ENCODE peak calls at places on chromosomes 4 and X, in four cellular contexts. T is IMR-90; D is stimulated activated CD4-positive, alpha-beta T cell treated with anti-CD3 and anti-CD28 coated beads, Interleukin-12 subunit alpha, Interleukin-12 subunit beta, amount 100 ng/mL, for 24 hours; Y is brain microvascular endothelial cell. L is an unnamed sample.

GRCh38 chr4:24730256-24731001 is 64.9 kb upstream of the SOD3 start:
- DNase-seq in T (peak; percentile 54), Y (no peak), D (no peak), L (no peak)

GRCh38 chr4:48133668-48134444 is at the start of gene TXK:
- DNase-seq in T (peak; percentile 13), D (no peak), Y (no peak), L (no peak)

GRCh38 chr4:119111296-119111695 is 24.3 kb upstream of the MYOZ2 start:
- DNase-seq in T (no peak), Y (no peak), D (no peak), L (no peak)

GRCh38 chr4:108483077-108483476 is 137.3 kb upstream of the RPL34 start:
- DNase-seq in D (no peak), Y (no peak), T (no peak), L (no peak)

GRCh38 chrX:119687661-119688413 is 5.1 kb downstream of the SEPTIN6 start:
- DNase-seq in D (no peak), Y (no peak), T (no peak), L (no peak)

GRCh38 chr4:96056346-96056934 is 216.5 kb downstream of the PDHA2 start:
- DNase-seq in T (no peak), D (no peak), Y (no peak), L (no peak)

GRCh38 chr4:26020083-26020668 is 106.2 kb downstream of the SMIM20 start:
- DNase-seq in Y (peak; percentile 79), D (no peak), T (peak; percentile 84), L (no peak)

GRCh38 chr4:99885063-99885664 is 9.1 kb downstream of the LAMTOR3 start:
- DNase-seq in Y (peak; percentile 22), D (no peak), T (peak; percentile 38), L (no peak)

GRCh38 chr4:168715889-168716288 is 219.0 kb downstream of the PALLD start:
- DNase-seq in T (no peak), D (no peak), Y (no peak), L (no peak)

GRCh38 chrX:46620505-46620904 is 46.9 kb downstream of the CHST7 start:
- DNase-seq in D (no peak), T (no peak), Y (no peak), L (no peak)

GRCh38 chr4:182207806-182208483 is 35.3 kb upstream of the TENM3 start:
- DNase-seq in T (peak; percentile 94), D (no peak), Y (peak; percentile 87), L (no peak)

GRCh38 chrX:152072236-152072635 is 66.1 kb downstream of the MAGEA10 start:
- DNase-seq in D (no peak), Y (peak; percentile 72), T (peak; percentile 0), L (no peak)

GRCh38 chr4:3073158-3074077 is 920 bp downstream of the HTT-AS start:
- DNase-seq in D (no peak), Y (no peak), T (no peak), L (no peak)

GRCh38 chrX:13898603-13899002 is 81.7 kb upstream of the GPM6B start:
- DNase-seq in D (no peak), T (peak; percentile 71), Y (no peak), L (no peak)

GRCh38 chr4:110897779-110898178 is 274.9 kb upstream of the PITX2 start:
- DNase-seq in D (no peak), Y (no peak), T (no peak), L (no peak)

GRCh38 chrX:920234-920799 is 289.7 kb downstream of the SHOX start:
- DNase-seq in T (no peak), Y (peak; percentile 37), D (no peak), L (no peak)

GRCh38 chr4:87490664-87491369 is 38.4 kb downstream of the SPARCL1 start:
- DNase-seq in D (no peak), T (no peak), Y (no peak), L (no peak)

GRCh38 chr4:159697322-159698283 is 594.7 kb downstream of the RAPGEF2 start:
- DNase-seq in Y (no peak), D (no peak), T (no peak), L (no peak)

GRCh38 chrX:34901761-34902160 is 40.8 kb upstream of the FAM47B start:
- DNase-seq in T (no peak), Y (no peak), D (no peak), L (no peak)

GRCh38 chrX:136577562-136577961 is 45.5 kb downstream of the VGLL1 start:
- DNase-seq in Y (peak; percentile 36), T (peak; percentile 32), D (peak; percentile 30), L (peak; percentile 64)

GRCh38 chr4:104404384-104404783 is 90.3 kb downstream of the CXXC4 start:
- DNase-seq in D (no peak), Y (no peak), T (no peak), L (no peak)

GRCh38 chr4:68905598-68906237 is 45.9 kb downstream of the UGT2A3 start:
- DNase-seq in Y (no peak), T (no peak), D (no peak), L (no peak)

GRCh38 chr4:69689530-69690111 is 36.6 kb upstream of the UGT2A1 start:
- DNase-seq in Y (no peak), D (no peak), T (peak; percentile 26), L (no peak)

GRCh38 chrX:19705196-19705769 is 182.1 kb downstream of the SH3KBP1 start:
- DNase-seq in D (no peak), Y (no peak), T (no peak), L (no peak)

GRCh38 chr4:187602339-187603092 is 393.1 kb upstream of the ZFP42 start:
- DNase-seq in D (no peak), T (peak; percentile 43), Y (peak; percentile 67), L (no peak)

GRCh38 chrX:3435057-3435456 is 88.6 kb upstream of the MXRA5 start:
- DNase-seq in Y (no peak), D (no peak), T (no peak), L (no peak)

GRCh38 chr4:175784986-175785525 is 27.0 kb downstream of the GPM6A start:
- DNase-seq in T (no peak), D (no peak), Y (no peak), L (no peak)

GRCh38 chr4:126448093-126448820 is 1133.5 kb downstream of the FAT4 start:
- DNase-seq in D (no peak), T (no peak), Y (no peak), L (no peak)

GRCh38 chr4:67542076-67542475 is 3.2 kb downstream of the CENPC start:
- DNase-seq in Y (no peak), T (no peak), D (no peak), L (no peak)

GRCh38 chr4:89491731-89492235 is 184.2 kb upstream of the GPRIN3 start:
- DNase-seq in Y (no peak), D (no peak), T (no peak), L (no peak)

GRCh38 chr4:88242144-88242543 is 42.2 kb downstream of the PPM1K start:
- DNase-seq in T (no peak), Y (no peak), D (no peak), L (no peak)

GRCh38 chr4:181745933-181746627 is 497.1 kb upstream of the TENM3 start:
- DNase-seq in T (no peak), Y (no peak), D (no peak), L (no peak)

GRCh38 chr4:69754926-69755580 is 5.4 kb downstream of the SULT1B1 start:
- DNase-seq in T (no peak), D (no peak), Y (no peak), L (no peak)

GRCh38 chr4:3703343-3703676 is 62.9 kb upstream of the ADRA2C start:
- DNase-seq in D (no peak), T (no peak), Y (no peak), L (no peak)

GRCh38 chr4:172142331-172142738 is 329.1 kb downstream of the GALNTL6 start:
- DNase-seq in T (peak; percentile 22), D (no peak), Y (no peak), L (no peak)

GRCh38 chr4:20126906-20127305 is 124.8 kb upstream of the SLIT2 start:
- DNase-seq in Y (peak; percentile 25), D (no peak), T (peak; percentile 93), L (no peak)

GRCh38 chrX:19554786-19555185 is 39.5 kb upstream of the MAP3K15 start:
- DNase-seq in T (peak; percentile 83), Y (peak; percentile 70), D (no peak), L (peak; percentile 19)

GRCh38 chr4:98452091-98452490 is 190.9 kb downstream of the RAP1GDS1 start:
- DNase-seq in D (no peak), T (peak; percentile 35), Y (no peak), L (no peak)

GRCh38 chrX:103309860-103310591 is 764 bp downstream of the BEX2 start:
- DNase-seq in D (no peak), T (no peak), Y (no peak), L (no peak)